ENCODE peak calls at places on chromosomes 3 and 15, in ten cellular contexts. A is ACHN; P is thoracic aorta; Z is aorta; W is H9; Y is hypothalamus; I is Peyer's patch; M is RKO; L is dermis microvascular lymphatic vessel endothelial cell; B is CD8-positive, alpha-beta memory T cell. S is an unnamed sample.

GRCh38 chr3:52524752-52525661 is 8.7 kb downstream of the NT5DC2 start:
- DNase-seq in A (no peak), B (no peak), M (no peak), L (peak; percentile 30), W (no peak), P (no peak), Z (peak; percentile 82), I (no peak), Y (no peak), S (no peak)

GRCh38 chr3:191373327-191373726 is 43.0 kb upstream of the UTS2B start:
- DNase-seq in I (no peak), Y (no peak), L (no peak), Z (no peak), B (no peak), P (no peak), A (no peak), W (no peak), M (no peak), S (no peak)

GRCh38 chr3:14459384-14459783 is 57.0 kb downstream of the SLC6A6 start:
- DNase-seq in L (no peak), M (no peak), Y (no peak), Z (no peak), I (no peak), W (no peak), B (no peak), P (no peak), A (no peak), S (no peak)

GRCh38 chr3:109089265-109089664 is 28.7 kb downstream of the MORC1 start:
- DNase-seq in P (no peak), A (no peak), M (no peak), L (no peak), I (no peak), Y (no peak), B (no peak), Z (no peak), W (no peak), S (no peak)

GRCh38 chr3:33278106-33278672 is 947 bp downstream of the FBXL2 start:
- DNase-seq in M (no peak), L (no peak), I (no peak), B (no peak), A (peak; percentile 23), Y (no peak), W (no peak), Z (no peak), P (no peak), S (no peak)

GRCh38 chr3:193665370-193665989 is 72.5 kb downstream of the OPA1 start:
- DNase-seq in I (no peak), B (no peak), Z (no peak), P (no peak), A (peak; percentile 28), M (peak; percentile 60), L (peak; percentile 43), Y (no peak), W (no peak), S (peak; percentile 16)

GRCh38 chr15:72472907-72473669 is 1.0 kb upstream of the ARIH1 start:
- DNase-seq in B (no peak), P (no peak), W (no peak), I (no peak), A (peak; percentile 44), M (peak; percentile 62), Z (no peak), Y (no peak), L (no peak), S (no peak)

GRCh38 chr3:87673132-87673531 is 385.7 kb downstream of the CGGBP1 start:
- DNase-seq in W (no peak), Y (no peak), A (no peak), M (no peak), P (no peak), I (no peak), B (no peak), Z (no peak), L (no peak), S (no peak)

GRCh38 chr3:119664850-119665379 is 4.5 kb upstream of the POPDC2 start:
- DNase-seq in P (no peak), A (no peak), W (no peak), M (no peak), I (no peak), Y (no peak), B (no peak), L (no peak), Z (no peak), S (no peak)

GRCh38 chr15:85624241-85624855 is 170.4 kb downstream of the KLHL25 start:
- DNase-seq in A (no peak), I (no peak), Z (no peak), M (no peak), B (no peak), W (no peak), P (no peak), Y (no peak), L (no peak), S (peak; percentile 28)

S was measured in central memory CD4-positive, alpha-beta T cell.